ENCODE peak calls at places on chromosome 6, in six cellular contexts. R is H9, U is neuronal stem cell, A is IMR-90, G is mesenchymal stem cell, X is H1. M is an unnamed sample. For H3K4me1, the result is how much of the 10 kb centered on the place peaks cover.

GRCh38 chr6:134415681-134416080 is 97.8 kb upstream of the SGK1 start:
- DNase-seq in R (no peak), U (no peak), A (no peak), G (no peak), X (no peak), M (no peak)

GRCh38 chr6:97085772-97086171 is 161.2 kb downstream of the KLHL32 start:
- DNase-seq in R (no peak), U (no peak), A (peak), G (peak), X (no peak), M (no peak)

GRCh38 chr6:44787254-44787844 is 399.8 kb downstream of the CDC5L start:
- DNase-seq in R (no peak), U (no peak), A (no peak), G (no peak), X (no peak), M (no peak)

GRCh38 chr6:112431803-112432202 is 84.7 kb downstream of the RFPL4B start:
- DNase-seq in R (no peak), U (no peak), A (no peak), G (no peak), X (no peak), M (no peak)

GRCh38 chr6:2471474-2471873 is 226.1 kb upstream of the GMDS start:
- DNase-seq in R (no peak), U (no peak), A (no peak), G (no peak), X (no peak), M (no peak)

GRCh38 chr6:11804135-11804534 is 25.5 kb upstream of the ADTRP start:
- DNase-seq in R (no peak), U (no peak), A (peak), G (peak), X (no peak), M (no peak)

GRCh38 chr6:33965766-33966165 is 162.0 kb upstream of the MLN start:
- DNase-seq in R (no peak), U (no peak), A (no peak), G (no peak), X (no peak), M (no peak)

GRCh38 chr6:37547564-37548061 is 47.9 kb upstream of the CCDC167 start:
- DNase-seq in R (no peak), U (no peak), A (peak), G (no peak), X (no peak), M (no peak)

GRCh38 chr6:136153976-136154375 is 96.1 kb downstream of the MTFR2 start:
- DNase-seq in R (no peak), U (no peak), A (no peak), G (no peak), X (no peak), M (peak)
- H3K4me1 ChIP-seq in R (under half), U (under half), A (under half), G (under half), X (under half), M (under half)

GRCh38 chr6:148760568-148761531 is 14.0 kb downstream of the UST start:
- DNase-seq in R (peak), U (peak), A (peak), G (peak), X (no peak), M (no peak)
- H3K14ac ChIP-seq in R (peak), U (no peak), A (no peak), G (no peak), X (no peak), M (no peak)

GRCh38 chr6:31190488-31190887 is 20.0 kb upstream of the POU5F1 start:
- DNase-seq in R (no peak), U (no peak), A (no peak), G (no peak), X (no peak), M (no peak)

GRCh38 chr6:31193206-31193605 is 22.7 kb upstream of the POU5F1 start:
- DNase-seq in R (no peak), U (no peak), A (no peak), G (no peak), X (no peak), M (no peak)

GRCh38 chr6:31197559-31198305 is 27.2 kb upstream of the POU5F1 start:
- DNase-seq in R (peak), U (peak), A (peak), G (peak), X (no peak), M (peak)

DNA sequence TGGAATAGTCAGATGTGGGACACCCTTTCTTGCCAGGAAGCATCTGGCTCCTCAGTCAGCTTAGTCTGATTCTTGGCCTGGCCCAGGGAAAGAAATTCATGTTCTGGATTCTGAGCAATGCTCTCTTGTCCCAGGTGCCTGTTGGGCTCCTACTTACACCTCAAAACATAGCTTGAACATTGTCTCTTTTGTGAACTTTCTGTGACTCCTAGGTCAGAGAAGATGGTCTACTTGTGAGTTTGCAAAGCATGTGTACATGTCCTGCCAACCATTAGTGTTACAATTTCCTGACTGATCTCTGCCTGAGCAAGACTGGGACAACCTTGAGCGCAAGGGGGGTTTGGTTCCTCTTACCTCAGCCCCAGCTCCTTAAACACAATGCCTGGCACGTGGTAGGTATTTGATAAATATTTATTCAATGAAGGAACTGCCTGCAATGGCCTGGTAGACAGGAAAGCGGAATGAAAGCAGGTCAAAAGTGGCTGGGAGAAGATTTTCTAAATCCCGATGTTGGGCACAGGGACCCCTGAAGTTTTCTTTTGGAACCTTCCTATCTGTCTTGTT is 23.9 kb upstream of the POU5F1 start:
- DNase-seq in R (no peak), U (no peak), A (no peak), G (no peak), X (no peak), M (no peak)
- H2BK5ac ChIP-seq in R (no peak), U (no peak), A (no peak), G (no peak), X (no peak), M (no peak)

DNA sequence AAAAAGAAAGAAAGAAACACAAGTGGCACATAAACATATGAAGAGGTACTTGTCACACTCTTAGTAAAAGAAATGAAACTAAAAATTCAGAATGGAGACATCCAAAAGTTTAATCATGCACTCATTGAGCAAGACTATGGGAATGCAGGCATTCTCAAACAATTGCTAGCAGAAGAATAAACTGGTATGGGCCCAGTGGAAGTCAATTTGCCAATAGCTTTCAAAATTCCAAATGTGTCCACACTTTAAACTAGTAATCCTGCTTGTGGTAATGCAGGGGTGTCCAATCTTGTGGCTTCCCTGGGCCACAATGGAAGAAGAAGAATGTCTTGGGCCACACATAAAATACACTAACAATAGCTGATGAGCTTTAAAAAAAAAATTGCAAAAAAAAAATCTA is 97.4 kb downstream of the EPB41L2 start:
- DNase-seq in R (no peak), U (no peak), A (peak), G (no peak), X (no peak), M (no peak)
- H3K4me1 ChIP-seq in R (under half), U (under half), A (under half), G (under half), X (under half), M (under half)

GRCh38 chr6:108275971-108276370 is 15.1 kb upstream of the SNX3 start:
- DNase-seq in R (no peak), U (no peak), A (no peak), G (no peak), X (no peak), M (no peak)
- H3K14ac ChIP-seq in R (no peak), U (no peak), A (no peak), G (no peak), X (no peak), M (no peak)

GRCh38 chr6:157185171-157185570 is 138.1 kb downstream of the TMEM242 start:
- DNase-seq in R (no peak), U (no peak), A (no peak), G (no peak), X (no peak), M (no peak)
- H2BK5ac ChIP-seq in R (no peak), U (no peak), A (no peak), G (no peak), X (no peak), M (peak)

GRCh38 chr6:7544597-7544996 is 3.1 kb downstream of the DSP start:
- DNase-seq in R (no peak), U (no peak), A (no peak), G (no peak), X (no peak), M (no peak)
- H3K4me1 ChIP-seq in R (under half), U (under half), A (under half), G (under half), X (under half), M (under half)

DNA sequence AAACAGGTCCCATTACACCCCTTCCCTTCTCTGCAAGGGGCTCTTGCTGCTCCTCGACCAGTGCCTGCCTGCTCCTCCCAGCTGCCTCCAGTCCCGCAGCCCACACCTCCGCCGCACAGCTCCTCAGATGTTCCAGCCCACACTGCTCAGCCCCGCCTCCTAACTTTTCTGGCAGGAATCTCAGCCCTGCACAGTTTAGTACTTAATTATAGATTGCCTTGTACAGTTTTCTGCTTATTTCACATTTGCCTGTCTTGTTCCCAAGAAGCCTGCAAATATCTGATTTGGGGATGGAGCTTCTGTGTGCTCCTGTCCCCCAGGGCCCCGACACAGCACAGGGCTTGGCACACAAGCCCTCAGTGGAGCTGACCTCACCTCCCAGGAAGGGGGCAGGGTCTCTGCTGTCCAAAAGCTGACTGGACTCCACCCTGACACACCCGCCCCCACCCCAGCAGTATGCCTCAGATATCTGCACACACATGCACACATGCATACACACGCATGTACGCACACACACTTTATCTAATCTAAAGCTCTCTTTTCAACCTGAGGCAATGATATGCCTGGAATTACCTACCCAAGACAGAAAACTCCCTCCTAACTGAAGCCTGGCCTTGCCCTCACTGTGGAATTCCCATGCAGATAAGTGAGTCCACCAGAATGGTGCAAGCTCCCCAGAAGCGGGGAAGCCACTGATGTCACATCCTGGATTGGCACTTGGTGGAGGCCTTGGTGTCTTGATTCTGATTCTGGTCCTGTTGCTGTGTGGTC is 1.2 kb upstream of the PNPLA1 start:
- DNase-seq in R (no peak), U (no peak), A (peak), G (no peak), X (no peak), M (peak)
- H3K14ac ChIP-seq in R (no peak), U (no peak), A (no peak), G (no peak), X (no peak), M (no peak)

GRCh38 chr6:26285143-26286134 is 79.6 kb upstream of the BTN3A2 start:
- DNase-seq in R (peak), U (peak), A (peak), G (peak), X (peak), M (peak)

GRCh38 chr6:26284537-26285142 is 80.4 kb upstream of the BTN3A2 start:
- DNase-seq in R (peak), U (no peak), A (peak), G (peak), X (no peak), M (peak)

GRCh38 chr6:26288155-26288554 is 76.8 kb upstream of the BTN3A2 start:
- DNase-seq in R (no peak), U (no peak), A (no peak), G (no peak), X (no peak), M (no peak)

GRCh38 chr6:26290941-26291340 is 74.1 kb upstream of the BTN3A2 start:
- DNase-seq in R (no peak), U (no peak), A (no peak), G (no peak), X (no peak), M (no peak)

GRCh38 chr6:26286168-26286854 is 78.7 kb upstream of the BTN3A2 start:
- DNase-seq in R (peak), U (peak), A (peak), G (peak), X (no peak), M (peak)
- H2BK5ac ChIP-seq in R (peak), U (no peak), A (peak), G (no peak), X (peak), M (peak)

M was measured in trophoblast cell.